ENCODE peak calls at places on chromosome 20, in seven cellular contexts. One of them, this sample, is unnamed.

GRCh38 chr20:61815176-61815575 is 250.5 kb downstream of the TAF4 start:
- DNase-seq in breast epithelium: no peak
- DNase-seq in HCEC 1CT: no peak
- DNase-seq in C1 segment of cervical spinal cord: no peak
- DNase-seq in T47D: no peak
- DNase-seq in B cell: no peak
- DNase-seq in GM04503: no peak
- DNase-seq in this sample: no peak

GRCh38 chr20:50588034-50588736 is 78.0 kb downstream of the PTPN1 start:
- DNase-seq in breast epithelium: peak; percentile 57
- DNase-seq in HCEC 1CT: peak; percentile 56
- DNase-seq in C1 segment of cervical spinal cord: no peak
- DNase-seq in T47D: peak; percentile 83
- DNase-seq in B cell: peak; percentile 67
- DNase-seq in GM04503: no peak
- DNase-seq in this sample: peak; percentile 80

GRCh38 chr20:38293490-38294333 is 10.2 kb upstream of the BPI start:
- DNase-seq in breast epithelium: no peak
- DNase-seq in HCEC 1CT: no peak
- DNase-seq in C1 segment of cervical spinal cord: no peak
- DNase-seq in T47D: no peak
- DNase-seq in B cell: no peak
- DNase-seq in GM04503: no peak
- DNase-seq in this sample: no peak

GRCh38 chr20:32207211-32207625 is 325 bp downstream of the PLAGL2 start:
- DNase-seq in breast epithelium: no peak
- DNase-seq in HCEC 1CT: no peak
- DNase-seq in C1 segment of cervical spinal cord: no peak
- DNase-seq in T47D: no peak
- DNase-seq in B cell: no peak
- DNase-seq in GM04503: no peak
- DNase-seq in this sample: peak; percentile 41

GRCh38 chr20:55172310-55173002 is 697.1 kb downstream of the DOK5 start:
- DNase-seq in breast epithelium: no peak
- DNase-seq in HCEC 1CT: no peak
- DNase-seq in C1 segment of cervical spinal cord: no peak
- DNase-seq in T47D: no peak
- DNase-seq in B cell: no peak
- DNase-seq in GM04503: no peak
- DNase-seq in this sample: no peak

GRCh38 chr20:19277381-19277780 is 64.9 kb downstream of the SLC24A3 start:
- DNase-seq in breast epithelium: no peak
- DNase-seq in HCEC 1CT: no peak
- DNase-seq in C1 segment of cervical spinal cord: no peak
- DNase-seq in T47D: no peak
- DNase-seq in B cell: no peak
- DNase-seq in GM04503: no peak
- DNase-seq in this sample: no peak

GRCh38 chr20:31684153-31685003 is 38.3 kb downstream of the BCL2L1 start:
- DNase-seq in breast epithelium: no peak
- DNase-seq in HCEC 1CT: no peak
- DNase-seq in C1 segment of cervical spinal cord: no peak
- DNase-seq in T47D: no peak
- DNase-seq in B cell: no peak
- DNase-seq in GM04503: no peak
- DNase-seq in this sample: peak; percentile 30

GRCh38 chr20:12243327-12243726 is 325.6 kb downstream of the BTBD3 start:
- DNase-seq in breast epithelium: no peak
- DNase-seq in HCEC 1CT: no peak
- DNase-seq in C1 segment of cervical spinal cord: no peak
- DNase-seq in T47D: no peak
- DNase-seq in B cell: no peak
- DNase-seq in GM04503: no peak
- DNase-seq in this sample: no peak

GRCh38 chr20:10689385-10689784 is 15.6 kb upstream of the JAG1 start:
- DNase-seq in breast epithelium: no peak
- DNase-seq in HCEC 1CT: no peak
- DNase-seq in C1 segment of cervical spinal cord: no peak
- DNase-seq in T47D: no peak
- DNase-seq in B cell: no peak
- DNase-seq in GM04503: no peak
- DNase-seq in this sample: no peak

GRCh38 chr20:63641146-63641791 is 12.0 kb downstream of the STMN3 start:
- DNase-seq in breast epithelium: peak; percentile 40
- DNase-seq in HCEC 1CT: no peak
- DNase-seq in C1 segment of cervical spinal cord: no peak
- DNase-seq in T47D: no peak
- DNase-seq in B cell: peak; percentile 58
- DNase-seq in GM04503: no peak
- DNase-seq in this sample: no peak

GRCh38 chr20:44961868-44962267 is 1.7 kb upstream of the TOMM34 start:
- DNase-seq in breast epithelium: no peak
- DNase-seq in HCEC 1CT: peak; percentile 69
- DNase-seq in C1 segment of cervical spinal cord: no peak
- DNase-seq in T47D: no peak
- DNase-seq in B cell: no peak
- DNase-seq in GM04503: no peak
- DNase-seq in this sample: no peak

GRCh38 chr20:49887251-49887827 is 28.0 kb downstream of the SPATA2 start:
- DNase-seq in breast epithelium: no peak
- DNase-seq in HCEC 1CT: peak; percentile 15
- DNase-seq in C1 segment of cervical spinal cord: peak; percentile 9
- DNase-seq in T47D: no peak
- DNase-seq in B cell: no peak
- DNase-seq in GM04503: no peak
- DNase-seq in this sample: no peak

GRCh38 chr20:4814696-4815252 is 93.1 kb downstream of the PRND start:
- DNase-seq in breast epithelium: no peak
- DNase-seq in HCEC 1CT: no peak
- DNase-seq in C1 segment of cervical spinal cord: no peak
- DNase-seq in T47D: no peak
- DNase-seq in B cell: peak; percentile 91
- DNase-seq in GM04503: no peak
- DNase-seq in this sample: peak; percentile 67

GRCh38 chr20:33075281-33075680 is 4.2 kb upstream of the BPIFB4 start:
- DNase-seq in breast epithelium: no peak
- DNase-seq in HCEC 1CT: no peak
- DNase-seq in C1 segment of cervical spinal cord: no peak
- DNase-seq in T47D: no peak
- DNase-seq in B cell: no peak
- DNase-seq in GM04503: no peak
- DNase-seq in this sample: no peak

GRCh38 chr20:38330638-38331037 is 15.6 kb upstream of the LBP start:
- DNase-seq in breast epithelium: no peak
- DNase-seq in HCEC 1CT: no peak
- DNase-seq in C1 segment of cervical spinal cord: no peak
- DNase-seq in T47D: no peak
- DNase-seq in B cell: no peak
- DNase-seq in GM04503: no peak
- DNase-seq in this sample: no peak

This sample was measured in DMS53.